ENCODE peak calls at places on chromosome 4, in five cellular contexts. Q, J, C, F and M are unnamed samples.

GRCh38 chr4:126956192-126956897 is 676.4 kb upstream of the INTU start:
- DNase-seq in Q (no peak), J (no peak), C (no peak), F (no peak), M (no peak)

GRCh38 chr4:169254546-169254983 is 16.2 kb downstream of the SH3RF1 start:
- DNase-seq in Q (peak; percentile 79), J (no peak), C (no peak), F (no peak), M (peak; percentile 66)

GRCh38 chr4:1638873-1639272 is 45.2 kb downstream of the FAM53A start:
- DNase-seq in Q (no peak), J (no peak), C (no peak), F (no peak), M (no peak)

GRCh38 chr4:6720202-6720699 is 4.3 kb downstream of the BLOC1S4 start:
- DNase-seq in Q (peak; percentile 68), J (peak; percentile 78), C (peak; percentile 80), F (peak; percentile 93), M (peak; percentile 79)

GRCh38 chr4:178941975-178942374 is 1499.7 kb upstream of the AGA start:
- DNase-seq in Q (no peak), J (no peak), C (no peak), F (no peak), M (no peak)

GRCh38 chr4:87975466-87975865 is at the start of gene SPP1:
- DNase-seq in Q (no peak), J (peak; percentile 4), C (no peak), F (no peak), M (no peak)

GRCh38 chr4:53686521-53686920 is 95.2 kb upstream of the LNX1 start:
- DNase-seq in Q (no peak), J (no peak), C (no peak), F (no peak), M (no peak)

GRCh38 chr4:148445071-148445902 is 3.1 kb upstream of the NR3C2 start:
- DNase-seq in Q (peak; percentile 33), J (peak; percentile 45), C (peak; percentile 65), F (peak; percentile 85), M (peak; percentile 61)

GRCh38 chr4:183443609-183444148 is 757 bp upstream of the CDKN2AIP start:
- DNase-seq in Q (peak; percentile 39), J (no peak), C (no peak), F (no peak), M (no peak)